ENCODE peak calls at places on chromosomes 13 and 19, in nine cellular contexts. One of them, this sample, is unnamed.

GRCh38 chr19:40567750-40568494 is 8.8 kb upstream of the SHKBP1 start:
- DNase-seq in foreskin keratinocyte: no peak
- DNase-seq in stomach: no peak
- DNase-seq in endodermal cell: peak
- DNase-seq in tibial nerve: no peak
- DNase-seq in uterus: no peak
- DNase-seq in thoracic aorta: no peak
- DNase-seq in RWPE2: no peak
- DNase-seq in CD8-positive, alpha-beta T cell: no peak
- DNase-seq in this sample: peak

GRCh38 chr19:58350001-58350801 is 3.1 kb downstream of the A1BG start:
- DNase-seq in foreskin keratinocyte: no peak
- DNase-seq in stomach: no peak
- DNase-seq in endodermal cell: peak
- DNase-seq in tibial nerve: no peak
- DNase-seq in uterus: no peak
- DNase-seq in thoracic aorta: no peak
- DNase-seq in RWPE2: no peak
- DNase-seq in CD8-positive, alpha-beta T cell: no peak
- DNase-seq in this sample: peak

GRCh38 chr19:15038304-15038703 is 11.0 kb upstream of the CASP14 start:
- DNase-seq in foreskin keratinocyte: peak
- DNase-seq in stomach: no peak
- DNase-seq in endodermal cell: no peak
- DNase-seq in tibial nerve: no peak
- DNase-seq in uterus: peak
- DNase-seq in thoracic aorta: no peak
- DNase-seq in RWPE2: no peak
- DNase-seq in CD8-positive, alpha-beta T cell: no peak
- DNase-seq in this sample: no peak

GRCh38 chr13:46551410-46552301 is 1.3 kb upstream of the LRCH1 start:
- DNase-seq in foreskin keratinocyte: peak
- DNase-seq in stomach: peak
- DNase-seq in endodermal cell: peak
- DNase-seq in tibial nerve: peak
- DNase-seq in uterus: peak
- DNase-seq in thoracic aorta: peak
- DNase-seq in RWPE2: peak
- DNase-seq in CD8-positive, alpha-beta T cell: peak
- DNase-seq in this sample: peak

GRCh38 chr13:33494596-33495214 is 209.2 kb upstream of the STARD13 start:
- DNase-seq in foreskin keratinocyte: peak
- DNase-seq in stomach: no peak
- DNase-seq in endodermal cell: no peak
- DNase-seq in tibial nerve: no peak
- DNase-seq in uterus: no peak
- DNase-seq in thoracic aorta: no peak
- DNase-seq in RWPE2: no peak
- DNase-seq in CD8-positive, alpha-beta T cell: no peak
- DNase-seq in this sample: peak

GRCh38 chr13:35785563-35786327 is 309.3 kb upstream of the MAB21L1 start:
- DNase-seq in foreskin keratinocyte: no peak
- DNase-seq in stomach: no peak
- DNase-seq in endodermal cell: no peak
- DNase-seq in tibial nerve: no peak
- DNase-seq in uterus: no peak
- DNase-seq in thoracic aorta: no peak
- DNase-seq in RWPE2: no peak
- DNase-seq in CD8-positive, alpha-beta T cell: no peak
- DNase-seq in this sample: no peak

GRCh38 chr19:17347361-17347760 is 10.0 kb downstream of the GTPBP3 start:
- DNase-seq in foreskin keratinocyte: no peak
- DNase-seq in stomach: no peak
- DNase-seq in endodermal cell: no peak
- DNase-seq in tibial nerve: no peak
- DNase-seq in uterus: no peak
- DNase-seq in thoracic aorta: no peak
- DNase-seq in RWPE2: no peak
- DNase-seq in CD8-positive, alpha-beta T cell: no peak
- DNase-seq in this sample: no peak

GRCh38 chr13:30453727-30454126 is 12.0 kb downstream of the HMGB1 start:
- DNase-seq in foreskin keratinocyte: peak
- DNase-seq in stomach: no peak
- DNase-seq in endodermal cell: no peak
- DNase-seq in tibial nerve: no peak
- DNase-seq in uterus: no peak
- DNase-seq in thoracic aorta: no peak
- DNase-seq in RWPE2: no peak
- DNase-seq in CD8-positive, alpha-beta T cell: no peak
- DNase-seq in this sample: no peak

GRCh38 chr19:19591133-19591825 is 27.2 kb downstream of the PBX4 start:
- DNase-seq in foreskin keratinocyte: peak
- DNase-seq in stomach: peak
- DNase-seq in endodermal cell: peak
- DNase-seq in tibial nerve: no peak
- DNase-seq in uterus: no peak
- DNase-seq in thoracic aorta: no peak
- DNase-seq in RWPE2: peak
- DNase-seq in CD8-positive, alpha-beta T cell: no peak
- DNase-seq in this sample: peak

GRCh38 chr19:14118165-14119051 is 846 bp upstream of the PRKACA start:
- DNase-seq in foreskin keratinocyte: peak
- DNase-seq in stomach: peak
- DNase-seq in endodermal cell: no peak
- DNase-seq in tibial nerve: peak
- DNase-seq in uterus: peak
- DNase-seq in thoracic aorta: no peak
- DNase-seq in RWPE2: no peak
- DNase-seq in CD8-positive, alpha-beta T cell: no peak
- DNase-seq in this sample: peak

GRCh38 chr13:30900952-30901749 is 4.9 kb upstream of the MEDAG start:
- DNase-seq in foreskin keratinocyte: no peak
- DNase-seq in stomach: no peak
- DNase-seq in endodermal cell: no peak
- DNase-seq in tibial nerve: no peak
- DNase-seq in uterus: no peak
- DNase-seq in thoracic aorta: no peak
- DNase-seq in RWPE2: no peak
- DNase-seq in CD8-positive, alpha-beta T cell: no peak
- DNase-seq in this sample: no peak

GRCh38 chr13:31409678-31410356 is 210.0 kb downstream of the B3GLCT start:
- DNase-seq in foreskin keratinocyte: no peak
- DNase-seq in stomach: no peak
- DNase-seq in endodermal cell: no peak
- DNase-seq in tibial nerve: no peak
- DNase-seq in uterus: no peak
- DNase-seq in thoracic aorta: no peak
- DNase-seq in RWPE2: no peak
- DNase-seq in CD8-positive, alpha-beta T cell: no peak
- DNase-seq in this sample: peak

GRCh38 chr13:99953138-99953755 is 18.3 kb downstream of the ZIC5 start:
- DNase-seq in foreskin keratinocyte: no peak
- DNase-seq in stomach: no peak
- DNase-seq in endodermal cell: no peak
- DNase-seq in tibial nerve: no peak
- DNase-seq in uterus: no peak
- DNase-seq in thoracic aorta: no peak
- DNase-seq in RWPE2: no peak
- DNase-seq in CD8-positive, alpha-beta T cell: no peak
- DNase-seq in this sample: no peak

GRCh38 chr13:99956473-99957349 is 14.9 kb downstream of the ZIC5 start:
- DNase-seq in foreskin keratinocyte: no peak
- DNase-seq in stomach: no peak
- DNase-seq in endodermal cell: peak
- DNase-seq in tibial nerve: no peak
- DNase-seq in uterus: no peak
- DNase-seq in thoracic aorta: no peak
- DNase-seq in RWPE2: no peak
- DNase-seq in CD8-positive, alpha-beta T cell: no peak
- DNase-seq in this sample: peak

GRCh38 chr13:99958402-99959126 is 13.0 kb downstream of the ZIC5 start:
- DNase-seq in foreskin keratinocyte: no peak
- DNase-seq in stomach: peak
- DNase-seq in endodermal cell: peak
- DNase-seq in tibial nerve: no peak
- DNase-seq in uterus: no peak
- DNase-seq in thoracic aorta: no peak
- DNase-seq in RWPE2: no peak
- DNase-seq in CD8-positive, alpha-beta T cell: no peak
- DNase-seq in this sample: peak

GRCh38 chr13:99955107-99955746 is 16.3 kb downstream of the ZIC5 start:
- DNase-seq in foreskin keratinocyte: no peak
- DNase-seq in stomach: no peak
- DNase-seq in endodermal cell: peak
- DNase-seq in tibial nerve: no peak
- DNase-seq in uterus: no peak
- DNase-seq in thoracic aorta: no peak
- DNase-seq in RWPE2: no peak
- DNase-seq in CD8-positive, alpha-beta T cell: no peak
- DNase-seq in this sample: peak

DNA sequence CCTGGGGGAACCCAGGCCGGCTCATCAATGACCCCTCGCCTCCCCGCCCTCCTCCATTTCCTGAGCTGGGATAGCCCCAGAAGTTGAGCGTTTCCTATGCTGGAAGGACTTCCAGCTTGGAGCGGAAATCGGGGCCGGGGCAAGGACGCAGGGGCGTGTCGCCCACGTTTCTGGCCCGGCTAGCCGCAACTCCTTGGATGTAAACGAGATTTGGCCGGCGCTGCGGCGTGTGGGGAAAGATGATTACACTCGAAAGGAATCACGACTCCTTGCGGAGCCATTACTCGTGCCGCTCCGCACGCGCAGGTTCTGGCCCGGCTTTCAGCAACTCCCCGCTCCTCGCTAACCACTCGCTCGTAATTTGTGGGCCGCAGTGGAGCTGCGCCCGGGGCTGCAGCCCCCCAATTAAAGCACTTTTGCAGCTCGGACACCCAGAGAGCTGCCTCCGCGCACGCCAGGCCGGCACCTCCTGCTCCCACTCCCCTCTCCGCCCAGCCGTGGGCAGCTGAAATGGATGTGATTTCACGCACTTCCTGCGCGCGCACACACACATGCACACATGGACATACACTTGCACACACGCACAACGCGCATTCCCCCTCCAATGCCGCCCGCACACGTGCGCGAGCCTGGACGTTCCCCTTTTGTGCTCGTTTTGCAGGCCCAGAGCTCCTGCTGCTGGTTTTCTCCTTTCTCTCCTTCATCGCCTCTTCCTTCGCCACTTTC is 15.7 kb downstream of the ZIC5 start:
- DNase-seq in foreskin keratinocyte: no peak
- DNase-seq in stomach: no peak
- DNase-seq in endodermal cell: peak
- DNase-seq in tibial nerve: no peak
- DNase-seq in uterus: no peak
- DNase-seq in thoracic aorta: no peak
- DNase-seq in RWPE2: no peak
- DNase-seq in CD8-positive, alpha-beta T cell: no peak
- DNase-seq in this sample: peak
- H3K27ac ChIP-seq in foreskin keratinocyte: no peak
- H3K27ac ChIP-seq in stomach: no peak
- H3K27ac ChIP-seq in endodermal cell: peak
- H3K27ac ChIP-seq in tibial nerve: no peak
- H3K27ac ChIP-seq in uterus: no peak
- H3K27ac ChIP-seq in thoracic aorta: no peak
- H3K27ac ChIP-seq in RWPE2: no peak
- H3K27ac ChIP-seq in CD8-positive, alpha-beta T cell: no peak
- H3K27ac ChIP-seq in this sample: no peak

GRCh38 chr13:52794589-52794988 is 53.9 kb downstream of the PCDH8 start:
- DNase-seq in foreskin keratinocyte: no peak
- DNase-seq in stomach: no peak
- DNase-seq in endodermal cell: peak
- DNase-seq in tibial nerve: no peak
- DNase-seq in uterus: no peak
- DNase-seq in thoracic aorta: no peak
- DNase-seq in RWPE2: no peak
- DNase-seq in CD8-positive, alpha-beta T cell: no peak
- DNase-seq in this sample: no peak
- H3K27ac ChIP-seq in foreskin keratinocyte: no peak
- H3K27ac ChIP-seq in stomach: no peak
- H3K27ac ChIP-seq in endodermal cell: no peak
- H3K27ac ChIP-seq in tibial nerve: no peak
- H3K27ac ChIP-seq in uterus: no peak
- H3K27ac ChIP-seq in thoracic aorta: no peak
- H3K27ac ChIP-seq in RWPE2: no peak
- H3K27ac ChIP-seq in CD8-positive, alpha-beta T cell: no peak
- H3K27ac ChIP-seq in this sample: no peak

DNA sequence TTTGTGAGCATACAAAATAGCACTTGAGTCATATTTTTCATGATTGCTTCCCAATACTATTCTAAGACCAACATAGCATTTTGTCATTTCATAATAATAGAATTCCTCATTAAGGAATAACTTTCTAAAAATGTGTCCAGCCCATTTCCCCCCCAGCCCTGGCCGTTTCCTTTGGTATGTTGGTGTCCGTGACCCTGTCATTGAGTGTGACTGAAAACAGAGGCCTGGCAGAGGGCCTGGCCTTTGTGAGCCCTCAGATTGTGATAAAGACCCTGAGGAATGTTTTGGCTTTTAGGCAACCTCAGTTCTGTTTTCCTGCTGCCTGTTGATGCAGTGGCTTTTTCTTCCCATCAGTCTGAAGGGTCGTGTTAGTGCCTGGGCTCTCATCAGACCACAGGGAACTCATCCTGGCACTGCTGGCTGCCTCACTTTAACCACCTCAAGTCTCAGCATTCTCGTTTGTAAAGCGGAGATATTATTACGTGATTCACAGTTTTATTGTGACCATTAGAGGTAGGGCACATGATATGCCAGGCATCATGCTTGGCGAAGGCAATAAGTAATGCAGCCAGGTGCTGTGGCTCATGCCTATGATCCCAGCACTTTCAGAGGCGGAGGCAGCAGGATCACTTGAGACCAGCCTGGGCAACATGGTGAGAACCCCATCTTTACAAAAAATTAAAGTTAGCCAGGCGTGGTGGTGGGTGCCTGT is 13.8 kb downstream of the SPINT2 start:
- DNase-seq in foreskin keratinocyte: no peak
- DNase-seq in stomach: peak
- DNase-seq in endodermal cell: no peak
- DNase-seq in tibial nerve: no peak
- DNase-seq in uterus: peak
- DNase-seq in thoracic aorta: peak
- DNase-seq in RWPE2: no peak
- DNase-seq in CD8-positive, alpha-beta T cell: no peak
- DNase-seq in this sample: no peak
- H3K27ac ChIP-seq in foreskin keratinocyte: no peak
- H3K27ac ChIP-seq in stomach: peak
- H3K27ac ChIP-seq in endodermal cell: peak
- H3K27ac ChIP-seq in tibial nerve: peak
- H3K27ac ChIP-seq in uterus: peak
- H3K27ac ChIP-seq in thoracic aorta: peak
- H3K27ac ChIP-seq in RWPE2: peak
- H3K27ac ChIP-seq in CD8-positive, alpha-beta T cell: no peak
- H3K27ac ChIP-seq in this sample: peak

DNA sequence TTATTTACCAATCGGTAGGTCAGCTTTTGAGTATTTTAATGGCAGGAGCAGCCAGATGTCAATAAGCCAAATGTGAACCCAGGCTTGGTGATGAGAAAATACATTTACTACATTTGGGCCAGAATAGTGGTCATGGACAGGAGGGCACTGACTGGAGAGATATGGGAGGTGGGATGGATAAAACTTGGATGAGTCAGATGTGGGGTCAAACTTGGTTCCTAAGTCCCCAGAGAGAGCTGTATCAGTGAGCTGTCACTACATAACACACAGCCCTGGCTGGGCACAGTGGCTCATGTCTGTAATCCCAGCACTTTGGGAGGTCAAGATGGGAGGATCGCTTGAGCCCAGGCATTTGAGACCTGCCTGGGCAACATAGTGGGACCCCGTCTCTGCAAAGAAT is 51.7 kb upstream of the EHD2 start:
- DNase-seq in foreskin keratinocyte: no peak
- DNase-seq in stomach: no peak
- DNase-seq in endodermal cell: no peak
- DNase-seq in tibial nerve: no peak
- DNase-seq in uterus: no peak
- DNase-seq in thoracic aorta: no peak
- DNase-seq in RWPE2: no peak
- DNase-seq in CD8-positive, alpha-beta T cell: no peak
- DNase-seq in this sample: no peak
- H3K27ac ChIP-seq in foreskin keratinocyte: no peak
- H3K27ac ChIP-seq in stomach: peak
- H3K27ac ChIP-seq in endodermal cell: no peak
- H3K27ac ChIP-seq in tibial nerve: peak
- H3K27ac ChIP-seq in uterus: peak
- H3K27ac ChIP-seq in thoracic aorta: peak
- H3K27ac ChIP-seq in RWPE2: peak
- H3K27ac ChIP-seq in CD8-positive, alpha-beta T cell: no peak
- H3K27ac ChIP-seq in this sample: no peak

This sample was measured in GM23338.